ENCODE peak calls at places on chromosomes 13 and 19, in eight cellular contexts. D is H1, K is tibial artery, R is stomach, E is left ventricle myocardium inferior, L is H9, I is adrenal gland, U is ovary. C is an unnamed sample.
A peak's percentile ranks its signal among the peaks of the same experiment; 100 is the strongest.

GRCh38 chr19:43664008-43664407 is 6.0 kb downstream of the PLAUR start:
- DNase-seq in D (no peak), K (no peak), R (no peak), E (no peak), L (no peak), I (no peak), U (no peak), C (no peak)

GRCh38 chr19:940591-941291 is 14.9 kb downstream of the ARID3A start:
- DNase-seq in D (no peak), K (peak; percentile 87), R (peak; percentile 92), E (peak; percentile 76), L (no peak), I (peak; percentile 81), U (peak; percentile 57), C (peak; percentile 81)

GRCh38 chr13:111966969-111967368 is 100.0 kb upstream of the SOX1 start:
- DNase-seq in D (no peak), K (no peak), R (no peak), E (no peak), L (no peak), I (no peak), U (no peak), C (no peak)

GRCh38 chr13:72911988-72912387 is 130.1 kb downstream of the PIBF1 start:
- DNase-seq in D (no peak), K (no peak), R (no peak), E (no peak), L (no peak), I (no peak), U (no peak), C (no peak)

GRCh38 chr19:2221250-2221831 is 14.8 kb downstream of the PLEKHJ1 start:
- DNase-seq in D (no peak), K (no peak), R (no peak), E (no peak), L (no peak), I (peak; percentile 73), U (no peak), C (no peak)

GRCh38 chr19:374183-374885 is 29.7 kb upstream of the MIER2 start:
- DNase-seq in D (no peak), K (no peak), R (no peak), E (no peak), L (no peak), I (no peak), U (peak; percentile 26), C (no peak)

GRCh38 chr13:67421475-67421874 is 191.3 kb upstream of the PCDH9 start:
- DNase-seq in D (no peak), K (no peak), R (no peak), E (no peak), L (no peak), I (no peak), U (no peak), C (no peak)

GRCh38 chr13:82976499-82976898 is 905.8 kb downstream of the SLITRK1 start:
- DNase-seq in D (no peak), K (no peak), R (no peak), E (no peak), L (no peak), I (no peak), U (no peak), C (no peak)

GRCh38 chr19:51712461-51713081 is 11.2 kb downstream of the HAS1 start:
- DNase-seq in D (peak; percentile 57), K (no peak), R (no peak), E (no peak), L (peak; percentile 78), I (no peak), U (no peak), C (no peak)

GRCh38 chr13:79557666-79558065 is 76.7 kb downstream of the NDFIP2 start:
- DNase-seq in D (no peak), K (no peak), R (no peak), E (no peak), L (no peak), I (no peak), U (no peak), C (no peak)

GRCh38 chr19:7450243-7451223 is 38.3 kb downstream of the PEX11G start:
- DNase-seq in D (no peak), K (no peak), R (no peak), E (no peak), L (peak; percentile 59), I (no peak), U (no peak), C (no peak)

GRCh38 chr13:102707465-102707864 is 12.6 kb upstream of the METTL21C start:
- DNase-seq in D (no peak), K (no peak), R (no peak), E (no peak), L (no peak), I (peak; percentile 33), U (no peak), C (no peak)

GRCh38 chr19:7865262-7865911 is 8.8 kb downstream of the PRR36 start:
- DNase-seq in D (no peak), K (no peak), R (no peak), E (no peak), L (no peak), I (no peak), U (no peak), C (no peak)

GRCh38 chr19:10044390-10044789 is 31.1 kb downstream of the RDH8 start:
- DNase-seq in D (no peak), K (no peak), R (no peak), E (no peak), L (no peak), I (no peak), U (no peak), C (no peak)

GRCh38 chr19:3413796-3414327 is 47.5 kb downstream of the NFIC start:
- DNase-seq in D (no peak), K (no peak), R (no peak), E (no peak), L (no peak), I (no peak), U (no peak), C (no peak)

GRCh38 chr13:112184851-112185371 is 118.0 kb downstream of the SOX1 start:
- DNase-seq in D (no peak), K (no peak), R (no peak), E (no peak), L (no peak), I (no peak), U (no peak), C (no peak)

GRCh38 chr13:43307921-43308433 is 284.6 kb downstream of the DNAJC15 start:
- DNase-seq in D (no peak), K (peak; percentile 78), R (peak; percentile 80), E (peak; percentile 87), L (no peak), I (peak; percentile 95), U (peak; percentile 95), C (peak; percentile 85)

GRCh38 chr13:42043676-42044075 is 4.8 kb upstream of the DGKH start:
- DNase-seq in D (no peak), K (no peak), R (no peak), E (no peak), L (no peak), I (no peak), U (no peak), C (no peak)
- H3K27me3 ChIP-seq in D (peaks cover 6% of the 10 kb centered on the region), K (no peaks in the 10 kb centered on the region), R (no peaks in the 10 kb centered on the region), E (no peaks in the 10 kb centered on the region), L (peaks cover 9% of the 10 kb centered on the region), I (no peaks in the 10 kb centered on the region), U (no peaks in the 10 kb centered on the region), C (no peaks in the 10 kb centered on the region)

GRCh38 chr19:50673118-50673517 is 23.9 kb downstream of the C19orf81 start:
- DNase-seq in D (no peak), K (no peak), R (no peak), E (no peak), L (no peak), I (no peak), U (no peak), C (no peak)

GRCh38 chr19:50677636-50678035 is 28.4 kb downstream of the C19orf81 start:
- DNase-seq in D (no peak), K (no peak), R (no peak), E (no peak), L (peak; percentile 50), I (no peak), U (no peak), C (no peak)

GRCh38 chr19:50676625-50677197 is 27.5 kb downstream of the C19orf81 start:
- DNase-seq in D (no peak), K (no peak), R (no peak), E (no peak), L (no peak), I (no peak), U (no peak), C (no peak)

GRCh38 chr19:50679177-50680125 is 30.2 kb downstream of the C19orf81 start:
- DNase-seq in D (no peak), K (peak; percentile 79), R (peak; percentile 79), E (peak; percentile 72), L (peak; percentile 86), I (peak; percentile 75), U (peak; percentile 74), C (peak; percentile 76)

GRCh38 chr19:50678323-50678722 is 29.1 kb downstream of the C19orf81 start:
- DNase-seq in D (no peak), K (no peak), R (no peak), E (no peak), L (no peak), I (no peak), U (no peak), C (no peak)
- H3K27me3 ChIP-seq in D (peaks cover 1% of the 10 kb centered on the region), K (peaks cover 61% of the 10 kb centered on the region), R (peaks cover 93% of the 10 kb centered on the region), E (peaks cover 93% of the 10 kb centered on the region), L (peaks cover 11% of the 10 kb centered on the region), I (no peaks in the 10 kb centered on the region), U (no peaks in the 10 kb centered on the region), C (peaks cover 6% of the 10 kb centered on the region)

GRCh38 chr19:55431183-55431582 is 11.9 kb downstream of the SHISA7 start:
- DNase-seq in D (no peak), K (no peak), R (no peak), E (no peak), L (no peak), I (no peak), U (no peak), C (no peak)
- H3K27me3 ChIP-seq in D (no peaks in the 10 kb centered on the region), K (peaks cover 77% of the 10 kb centered on the region), R (peaks cover 80% of the 10 kb centered on the region), E (peaks cover 85% of the 10 kb centered on the region), L (no peaks in the 10 kb centered on the region), I (peaks cover 31% of the 10 kb centered on the region), U (no peaks in the 10 kb centered on the region), C (peaks cover 10% of the 10 kb centered on the region)

GRCh38 chr13:27795718-27796019 is 3.4 kb downstream of the GSX1 start:
- DNase-seq in D (no peak), K (peak; percentile 12), R (no peak), E (no peak), L (no peak), I (no peak), U (no peak), C (no peak)
- H3K27me3 ChIP-seq in D (peaks cover 94% of the 10 kb centered on the region), K (peaks cover 94% of the 10 kb centered on the region), R (peaks cover 100% of the 10 kb centered on the region), E (peaks cover 100% of the 10 kb centered on the region), L (peaks cover 96% of the 10 kb centered on the region), I (peaks cover 92% of the 10 kb centered on the region), U (peaks cover 5% of the 10 kb centered on the region), C (no peaks in the 10 kb centered on the region)

DNA sequence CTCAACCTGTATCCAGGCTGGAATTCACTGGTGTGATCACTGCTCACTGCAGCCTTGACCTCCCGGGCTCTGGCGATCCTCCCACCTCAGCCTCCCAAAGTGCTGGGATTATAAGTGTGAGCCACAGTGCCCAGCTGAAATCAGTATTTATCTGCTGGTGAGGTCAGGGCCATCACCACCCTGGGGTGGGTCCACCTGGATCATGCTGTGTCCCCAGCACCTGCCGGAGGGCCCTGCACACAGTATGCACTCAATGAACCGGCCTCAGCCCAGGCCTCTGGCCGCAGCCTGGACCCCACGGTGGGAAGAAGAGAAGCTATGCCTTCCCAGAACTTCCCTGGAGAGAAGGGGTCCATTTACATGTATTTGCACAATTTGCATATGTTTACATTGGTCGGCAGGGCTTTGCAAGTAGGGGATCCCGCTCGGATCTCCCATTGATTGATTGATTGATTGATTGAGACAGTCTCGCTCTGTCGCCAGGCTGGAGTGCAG is 2.6 kb upstream of the SLC5A5 start:
- DNase-seq in D (no peak), K (no peak), R (no peak), E (no peak), L (peak; percentile 70), I (no peak), U (no peak), C (no peak)
- H3K27me3 ChIP-seq in D (no peaks in the 10 kb centered on the region), K (peaks cover 51% of the 10 kb centered on the region), R (peaks cover 52% of the 10 kb centered on the region), E (peaks cover 45% of the 10 kb centered on the region), L (no peaks in the 10 kb centered on the region), I (peaks cover 48% of the 10 kb centered on the region), U (peaks cover 6% of the 10 kb centered on the region), C (no peaks in the 10 kb centered on the region)